ENCODE peak calls at places on chromosomes 12 and 14, in four cellular contexts. One of them, this sample, is unnamed.

GRCh38 chr14:88746042-88746441 is 46.7 kb downstream of the EML5 start:
- DNase-seq in heart left ventricle: no peak
- DNase-seq in RPMI8226: no peak
- DNase-seq in kidney glomerular epithelial cell: no peak
- DNase-seq in this sample: no peak

GRCh38 chr14:102320671-102321455 is 1.3 kb downstream of the ZNF839 start:
- DNase-seq in heart left ventricle: no peak
- DNase-seq in RPMI8226: no peak
- DNase-seq in kidney glomerular epithelial cell: no peak
- DNase-seq in this sample: no peak

GRCh38 chr12:131893605-131894312 is 663 bp upstream of the ULK1 start:
- DNase-seq in heart left ventricle: no peak
- DNase-seq in RPMI8226: no peak
- DNase-seq in kidney glomerular epithelial cell: no peak
- DNase-seq in this sample: no peak

GRCh38 chr12:96218989-96219678 is 25.0 kb downstream of the ELK3 start:
- DNase-seq in heart left ventricle: no peak
- DNase-seq in RPMI8226: no peak
- DNase-seq in kidney glomerular epithelial cell: no peak
- DNase-seq in this sample: no peak

GRCh38 chr12:17139926-17140325 is 534.0 kb upstream of the LMO3 start:
- DNase-seq in heart left ventricle: no peak
- DNase-seq in RPMI8226: no peak
- DNase-seq in kidney glomerular epithelial cell: no peak
- DNase-seq in this sample: no peak

GRCh38 chr14:74614508-74615495 is 2.8 kb upstream of the LTBP2 start:
- DNase-seq in heart left ventricle: no peak
- DNase-seq in RPMI8226: no peak
- DNase-seq in kidney glomerular epithelial cell: peak
- DNase-seq in this sample: no peak

GRCh38 chr14:68939424-68939892 is 39.6 kb downstream of the ACTN1 start:
- DNase-seq in heart left ventricle: no peak
- DNase-seq in RPMI8226: no peak
- DNase-seq in kidney glomerular epithelial cell: no peak
- DNase-seq in this sample: no peak

GRCh38 chr12:87136330-87136976 is 880.3 kb upstream of the MGAT4C start:
- DNase-seq in heart left ventricle: no peak
- DNase-seq in RPMI8226: peak
- DNase-seq in kidney glomerular epithelial cell: peak
- DNase-seq in this sample: no peak

GRCh38 chr12:52522346-52523011 is 2.3 kb upstream of the KRT5 start:
- DNase-seq in heart left ventricle: no peak
- DNase-seq in RPMI8226: no peak
- DNase-seq in kidney glomerular epithelial cell: no peak
- DNase-seq in this sample: no peak

GRCh38 chr12:48185181-48185919 is 1.9 kb downstream of the CCDC184 start:
- DNase-seq in heart left ventricle: no peak
- DNase-seq in RPMI8226: no peak
- DNase-seq in kidney glomerular epithelial cell: no peak
- DNase-seq in this sample: no peak

GRCh38 chr14:72815459-72815858 is 78.4 kb downstream of the DPF3 start:
- DNase-seq in heart left ventricle: no peak
- DNase-seq in RPMI8226: no peak
- DNase-seq in kidney glomerular epithelial cell: no peak
- DNase-seq in this sample: no peak

GRCh38 chr12:49231881-49232650 is 32.8 kb upstream of the TUBA1C start:
- DNase-seq in heart left ventricle: no peak
- DNase-seq in RPMI8226: no peak
- DNase-seq in kidney glomerular epithelial cell: no peak
- DNase-seq in this sample: no peak

GRCh38 chr12:9227953-9228352 is 19.8 kb upstream of the PZP start:
- DNase-seq in heart left ventricle: no peak
- DNase-seq in RPMI8226: no peak
- DNase-seq in kidney glomerular epithelial cell: no peak
- DNase-seq in this sample: no peak

GRCh38 chr12:93167841-93168492 is 209.8 kb upstream of the NUDT4 start:
- DNase-seq in heart left ventricle: no peak
- DNase-seq in RPMI8226: no peak
- DNase-seq in kidney glomerular epithelial cell: peak
- DNase-seq in this sample: no peak

GRCh38 chr12:103503546-103504480 is 8.0 kb upstream of the C12orf42 start:
- DNase-seq in heart left ventricle: no peak
- DNase-seq in RPMI8226: peak
- DNase-seq in kidney glomerular epithelial cell: no peak
- DNase-seq in this sample: peak